ENCODE peak calls at places on chromosomes 2 and 18, in four cellular contexts. One of them, this sample, is unnamed.

GRCh38 chr2:25349397-25349796 is 7.7 kb upstream of the DNMT3A start:
- DNase-seq in ELR: peak
- DNase-seq in NCI-H1092 treated with DMSO at 0.1 percent for 48 hours: no peak
- DNase-seq in stimulated activated CD4-positive, alpha-beta T cell treated with anti-CD3 and anti-CD28 coated beads, Interleukin-15, amount 100 ng/mL, for 1 hour: no peak
- DNase-seq in this sample: no peak

GRCh38 chr18:13191779-13192178 is 26.8 kb upstream of the LDLRAD4 start:
- DNase-seq in ELR: no peak
- DNase-seq in NCI-H1092 treated with DMSO at 0.1 percent for 48 hours: no peak
- DNase-seq in stimulated activated CD4-positive, alpha-beta T cell treated with anti-CD3 and anti-CD28 coated beads, Interleukin-15, amount 100 ng/mL, for 1 hour: no peak
- DNase-seq in this sample: no peak

GRCh38 chr2:185857676-185858075 is 119.1 kb downstream of the FSIP2 start:
- DNase-seq in ELR: no peak
- DNase-seq in NCI-H1092 treated with DMSO at 0.1 percent for 48 hours: no peak
- DNase-seq in stimulated activated CD4-positive, alpha-beta T cell treated with anti-CD3 and anti-CD28 coated beads, Interleukin-15, amount 100 ng/mL, for 1 hour: no peak
- DNase-seq in this sample: no peak

GRCh38 chr2:143345887-143346612 is 216.8 kb downstream of the ARHGAP15 start:
- DNase-seq in ELR: peak
- DNase-seq in NCI-H1092 treated with DMSO at 0.1 percent for 48 hours: no peak
- DNase-seq in stimulated activated CD4-positive, alpha-beta T cell treated with anti-CD3 and anti-CD28 coated beads, Interleukin-15, amount 100 ng/mL, for 1 hour: no peak
- DNase-seq in this sample: no peak

GRCh38 chr2:221323513-221323912 is 248.6 kb downstream of the EPHA4 start:
- DNase-seq in ELR: no peak
- DNase-seq in NCI-H1092 treated with DMSO at 0.1 percent for 48 hours: no peak
- DNase-seq in stimulated activated CD4-positive, alpha-beta T cell treated with anti-CD3 and anti-CD28 coated beads, Interleukin-15, amount 100 ng/mL, for 1 hour: no peak
- DNase-seq in this sample: no peak

GRCh38 chr2:121699421-121700328 is 37.0 kb downstream of the NIFK start:
- DNase-seq in ELR: peak
- DNase-seq in NCI-H1092 treated with DMSO at 0.1 percent for 48 hours: no peak
- DNase-seq in stimulated activated CD4-positive, alpha-beta T cell treated with anti-CD3 and anti-CD28 coated beads, Interleukin-15, amount 100 ng/mL, for 1 hour: peak
- DNase-seq in this sample: no peak

GRCh38 chr2:240872317-240873097 is 3.9 kb downstream of the AGXT start:
- DNase-seq in ELR: no peak
- DNase-seq in NCI-H1092 treated with DMSO at 0.1 percent for 48 hours: no peak
- DNase-seq in stimulated activated CD4-positive, alpha-beta T cell treated with anti-CD3 and anti-CD28 coated beads, Interleukin-15, amount 100 ng/mL, for 1 hour: no peak
- DNase-seq in this sample: no peak

GRCh38 chr2:112765251-112765650 is 842 bp upstream of the CKAP2L start:
- DNase-seq in ELR: peak
- DNase-seq in NCI-H1092 treated with DMSO at 0.1 percent for 48 hours: no peak
- DNase-seq in stimulated activated CD4-positive, alpha-beta T cell treated with anti-CD3 and anti-CD28 coated beads, Interleukin-15, amount 100 ng/mL, for 1 hour: no peak
- DNase-seq in this sample: no peak

GRCh38 chr2:188065386-188065785 is 226.3 kb upstream of the GULP1 start:
- DNase-seq in ELR: no peak
- DNase-seq in NCI-H1092 treated with DMSO at 0.1 percent for 48 hours: no peak
- DNase-seq in stimulated activated CD4-positive, alpha-beta T cell treated with anti-CD3 and anti-CD28 coated beads, Interleukin-15, amount 100 ng/mL, for 1 hour: no peak
- DNase-seq in this sample: no peak

GRCh38 chr2:6911721-6912120 is 5.5 kb upstream of the RNF144A start:
- DNase-seq in ELR: no peak
- DNase-seq in NCI-H1092 treated with DMSO at 0.1 percent for 48 hours: no peak
- DNase-seq in stimulated activated CD4-positive, alpha-beta T cell treated with anti-CD3 and anti-CD28 coated beads, Interleukin-15, amount 100 ng/mL, for 1 hour: no peak
- DNase-seq in this sample: no peak

GRCh38 chr18:2442006-2442405 is 129.3 kb downstream of the METTL4 start:
- DNase-seq in ELR: no peak
- DNase-seq in NCI-H1092 treated with DMSO at 0.1 percent for 48 hours: no peak
- DNase-seq in stimulated activated CD4-positive, alpha-beta T cell treated with anti-CD3 and anti-CD28 coated beads, Interleukin-15, amount 100 ng/mL, for 1 hour: no peak
- DNase-seq in this sample: no peak

GRCh38 chr2:96637385-96638143 is 548 bp downstream of the KANSL3 start:
- DNase-seq in ELR: peak
- DNase-seq in NCI-H1092 treated with DMSO at 0.1 percent for 48 hours: peak
- DNase-seq in stimulated activated CD4-positive, alpha-beta T cell treated with anti-CD3 and anti-CD28 coated beads, Interleukin-15, amount 100 ng/mL, for 1 hour: peak
- DNase-seq in this sample: peak

GRCh38 chr2:187774551-187775071 is 220.4 kb upstream of the TFPI start:
- DNase-seq in ELR: peak
- DNase-seq in NCI-H1092 treated with DMSO at 0.1 percent for 48 hours: no peak
- DNase-seq in stimulated activated CD4-positive, alpha-beta T cell treated with anti-CD3 and anti-CD28 coated beads, Interleukin-15, amount 100 ng/mL, for 1 hour: no peak
- DNase-seq in this sample: peak

GRCh38 chr2:151043484-151043883 is 218.2 kb downstream of the RBM43 start:
- DNase-seq in ELR: peak
- DNase-seq in NCI-H1092 treated with DMSO at 0.1 percent for 48 hours: no peak
- DNase-seq in stimulated activated CD4-positive, alpha-beta T cell treated with anti-CD3 and anti-CD28 coated beads, Interleukin-15, amount 100 ng/mL, for 1 hour: no peak
- DNase-seq in this sample: no peak

GRCh38 chr2:162198239-162198638 is 45.0 kb downstream of the FAP start:
- DNase-seq in ELR: peak
- DNase-seq in NCI-H1092 treated with DMSO at 0.1 percent for 48 hours: no peak
- DNase-seq in stimulated activated CD4-positive, alpha-beta T cell treated with anti-CD3 and anti-CD28 coated beads, Interleukin-15, amount 100 ng/mL, for 1 hour: no peak
- DNase-seq in this sample: no peak

GRCh38 chr2:224412064-224412921 is 10.4 kb upstream of the FAM124B start:
- DNase-seq in ELR: peak
- DNase-seq in NCI-H1092 treated with DMSO at 0.1 percent for 48 hours: no peak
- DNase-seq in stimulated activated CD4-positive, alpha-beta T cell treated with anti-CD3 and anti-CD28 coated beads, Interleukin-15, amount 100 ng/mL, for 1 hour: no peak
- DNase-seq in this sample: peak

This sample was measured in AG09319.